ENCODE peak calls at places on chromosomes 13 and 19, in six cellular contexts. P is aorta, U is Peyer's patch, O is GM23338, M is endodermal cell, R is upper lobe of right lung. H is an unnamed sample. For H3K27me3 and H3K36me3, the result is how much of the 10 kb centered on the place peaks cover.

GRCh38 chr13:34720618-34721017 is 221.5 kb upstream of the NBEA start:
- DNase-seq in O (no peak), R (no peak), U (no peak), P (no peak), M (no peak), H (no peak)

GRCh38 chr13:108325863-108326262 is 56.3 kb downstream of the TNFSF13B start:
- DNase-seq in R (no peak), U (no peak), P (no peak), O (no peak), M (no peak), H (no peak)

GRCh38 chr13:73416093-73416492 is 357.3 kb downstream of the KLF5 start:
- DNase-seq in R (no peak), O (no peak), U (no peak), M (no peak), P (no peak), H (no peak)

GRCh38 chr13:42946927-42947326 is 45.1 kb downstream of the EPSTI1 start:
- DNase-seq in O (no peak), M (no peak), U (no peak), P (no peak), R (no peak), H (no peak)

GRCh38 chr13:52463526-52463925 is 8.2 kb downstream of the CKAP2 start:
- DNase-seq in R (no peak), M (no peak), O (no peak), P (no peak), U (no peak), H (no peak)

GRCh38 chr19:6340493-6341201 is 7.2 kb upstream of the ACER1 start:
- DNase-seq in O (peak), U (no peak), M (peak), R (no peak), P (no peak), H (peak)

GRCh38 chr19:491146-491741 is 5.0 kb upstream of the MADCAM1 start:
- DNase-seq in R (no peak), O (peak), P (no peak), M (peak), U (no peak), H (peak)

GRCh38 chr19:3062165-3063105 is at the start of gene TLE5:
- DNase-seq in U (peak), M (peak), O (peak), R (peak), P (peak), H (peak)

GRCh38 chr19:17303940-17304267 is 679 bp upstream of the ABHD8 start:
- DNase-seq in O (no peak), M (no peak), R (peak), U (peak), P (no peak), H (no peak)

GRCh38 chr13:77475345-77476084 is 60.0 kb upstream of the SCEL start:
- DNase-seq in R (no peak), O (no peak), M (no peak), U (no peak), P (peak), H (no peak)

GRCh38 chr13:43387880-43388279 is 364.5 kb downstream of the DNAJC15 start:
- DNase-seq in U (no peak), P (no peak), O (no peak), M (no peak), R (no peak), H (no peak)

GRCh38 chr13:40187324-40187795 is 479.1 kb downstream of the FOXO1 start:
- DNase-seq in P (no peak), M (peak), U (no peak), O (peak), R (no peak), H (no peak)

GRCh38 chr13:110278859-110279258 is 28.1 kb downstream of the COL4A1 start:
- DNase-seq in U (no peak), M (no peak), P (no peak), R (no peak), O (no peak), H (no peak)

GRCh38 chr13:25300861-25301346 is 521 bp upstream of the NUP58 start:
- DNase-seq in O (peak), P (peak), R (peak), U (peak), M (peak), H (peak)

GRCh38 chr13:95509521-95510315 is 42.8 kb upstream of the CLDN10 start:
- DNase-seq in P (no peak), U (no peak), M (no peak), R (no peak), O (no peak), H (no peak)

GRCh38 chr13:24071423-24072075 is 89.0 kb upstream of the SPATA13 start:
- DNase-seq in M (peak), U (no peak), P (no peak), O (no peak), R (no peak), H (no peak)

GRCh38 chr19:56153507-56153906 is 12.4 kb downstream of the ZNF444 start:
- DNase-seq in M (peak), P (no peak), U (no peak), O (peak), R (no peak), H (peak)

GRCh38 chr19:49084206-49085019 is 838 bp upstream of the SNRNP70 start:
- DNase-seq in R (no peak), P (no peak), M (no peak), O (no peak), U (no peak), H (no peak)

GRCh38 chr19:55654833-55655647 is at the start of gene U2AF2:
- DNase-seq in M (peak), U (peak), O (peak), P (peak), R (peak), H (peak)

GRCh38 chr19:7540761-7541480 is 5.4 kb downstream of the PNPLA6 start:
- DNase-seq in R (peak), O (peak), U (no peak), M (peak), P (no peak), H (peak)

GRCh38 chr13:50483416-50483815 is 360.1 kb downstream of the DLEU7 start:
- DNase-seq in R (no peak), P (no peak), M (no peak), O (no peak), U (no peak), H (no peak)

GRCh38 chr19:1327125-1327524 is 41.5 kb downstream of the EFNA2 start:
- DNase-seq in M (no peak), U (no peak), R (no peak), P (no peak), O (no peak), H (peak)

GRCh38 chr19:13796301-13797057 is 1.2 kb downstream of the ZSWIM4 start:
- DNase-seq in U (no peak), R (peak), M (peak), O (peak), P (peak), H (peak)

GRCh38 chr19:13284929-13285928 is 135.0 kb downstream of the IER2 start:
- DNase-seq in R (no peak), U (no peak), O (no peak), M (no peak), P (no peak), H (no peak)

GRCh38 chr19:3969435-3970312 is 1.2 kb downstream of the DAPK3 start:
- DNase-seq in P (no peak), U (no peak), R (no peak), M (peak), O (peak), H (no peak)

GRCh38 chr19:41297628-41298326 is 12.2 kb upstream of the CCDC97 start:
- DNase-seq in P (peak), M (no peak), R (no peak), U (peak), O (no peak), H (no peak)

GRCh38 chr13:99656843-99657506 is 155.7 kb downstream of the TM9SF2 start:
- DNase-seq in P (no peak), R (no peak), M (no peak), U (no peak), O (no peak), H (no peak)
- H3K4me3 ChIP-seq in P (no peak), R (no peak), M (no peak), U (no peak), O (peak), H (no peak)

DNA sequence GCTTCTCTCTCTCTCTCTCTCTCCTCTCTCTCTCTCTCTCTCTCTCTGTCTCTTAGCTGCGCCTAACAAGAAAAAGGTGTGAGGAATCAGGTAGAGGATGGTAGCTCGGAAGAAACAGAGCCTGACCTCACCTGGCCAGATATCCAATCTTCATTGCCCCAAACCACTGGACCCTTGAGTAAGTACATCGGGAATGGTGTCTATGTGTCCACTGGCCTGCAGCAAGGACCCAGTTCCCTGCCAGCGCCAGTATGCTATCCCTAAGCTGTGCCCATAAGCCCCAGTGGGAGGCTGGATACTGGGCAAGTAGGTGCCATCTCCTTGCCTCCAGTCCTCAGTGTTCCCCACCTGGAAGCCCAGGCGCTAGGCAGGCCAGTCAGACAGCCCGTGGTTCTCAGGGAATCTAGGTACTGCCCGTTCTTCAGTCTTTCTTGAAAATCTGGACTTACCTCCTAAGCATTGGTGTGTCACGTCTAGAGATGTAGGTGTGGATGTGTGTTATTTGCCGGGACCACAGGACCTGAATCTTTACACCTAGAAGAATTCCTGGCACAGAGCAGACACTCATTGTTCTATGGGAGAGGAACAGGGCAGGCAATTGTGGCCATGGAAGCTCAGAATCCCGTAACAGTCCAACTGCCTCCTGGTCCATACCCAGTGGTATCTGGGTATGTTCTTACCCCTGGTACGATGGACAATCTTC is 7.3 kb downstream of the URAD start:
- DNase-seq in R (no peak), O (no peak), U (no peak), M (no peak), P (no peak), H (no peak)
- H3K27me3 ChIP-seq in R (half or more), O (half or more), U (under half), M (half or more), P (under half), H (half or more)

DNA sequence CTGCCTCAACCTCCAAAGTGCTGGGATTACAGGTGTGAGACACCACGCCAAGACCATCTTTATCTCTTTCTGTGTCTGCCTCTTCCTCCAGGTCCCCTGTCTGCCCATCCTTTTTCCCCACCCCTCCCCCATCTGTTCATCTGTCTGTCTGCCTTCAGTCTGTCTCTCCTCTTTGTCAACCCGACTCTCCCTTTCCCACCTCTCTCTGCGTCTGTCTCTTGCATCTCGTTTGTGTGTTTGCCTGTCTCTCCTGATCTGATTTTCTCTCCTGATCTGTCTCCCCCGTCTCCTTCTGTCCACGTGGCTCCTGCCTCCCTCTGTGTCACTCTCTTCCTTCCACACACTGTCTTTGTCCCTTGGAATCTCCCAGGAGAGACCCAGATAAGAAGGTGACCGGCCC is 10.0 kb downstream of the VASP start:
- DNase-seq in O (no peak), M (no peak), P (no peak), U (no peak), R (no peak), H (no peak)
- H3K36me3 ChIP-seq in O (under half), M (half or more), P (under half), U (under half), R (under half), H (under half)

GRCh38 chr19:10295305-10295846 is 5.6 kb downstream of the ICAM5 start:
- DNase-seq in R (peak), U (peak), P (no peak), M (peak), O (peak), H (peak)
- H3K4me3 ChIP-seq in R (peak), U (peak), P (no peak), M (peak), O (peak), H (peak)

DNA sequence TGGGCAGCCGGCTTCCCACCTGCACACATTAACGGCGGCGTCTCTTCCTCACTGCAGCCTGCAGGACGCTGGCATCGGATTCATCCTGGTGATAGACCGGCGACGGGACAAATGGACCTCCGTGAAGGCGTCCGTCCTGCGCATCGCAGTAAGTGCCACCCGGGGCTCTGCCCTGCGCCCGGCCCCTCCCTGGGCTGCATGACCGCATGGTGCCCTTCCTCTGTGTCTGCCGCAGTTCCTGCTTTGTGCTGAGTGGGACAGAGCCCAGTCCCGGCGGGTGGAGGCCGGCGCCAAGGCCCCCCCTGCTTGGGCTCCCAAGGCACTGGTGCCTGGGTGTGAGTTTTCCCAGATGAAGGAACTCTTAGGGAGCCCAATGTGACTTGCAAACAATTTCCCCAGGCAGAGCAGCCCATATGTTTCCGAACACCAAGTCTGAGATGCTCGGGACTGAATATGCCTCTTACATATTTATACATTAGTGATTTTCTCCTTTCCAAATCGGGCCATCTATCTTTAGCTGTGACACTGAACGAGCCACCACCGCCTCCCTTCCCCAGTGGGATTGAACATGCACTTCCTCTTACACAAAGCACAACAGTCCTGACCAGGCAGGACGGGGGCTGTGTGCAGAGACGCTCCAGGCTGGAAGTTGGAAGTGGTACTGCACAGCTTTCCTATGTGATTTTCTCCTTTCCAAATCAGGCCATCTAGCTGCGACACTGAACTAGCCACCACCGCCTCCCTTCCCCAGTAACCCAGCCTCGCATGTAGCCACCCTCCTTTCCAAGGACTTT is 60.2 kb upstream of the F7 start:
- DNase-seq in U (no peak), O (no peak), P (no peak), R (no peak), M (no peak), H (no peak)
- H3K27me3 ChIP-seq in U (under half), O (under half), P (under half), R (under half), M (under half), H (under half)